ENCODE peak calls at places on chromosomes 16 and 17, in ten cellular contexts. One of them, this sample, is unnamed.

GRCh38 chr16:27967169-27967568 is 96.3 kb downstream of the GSG1L start:
- DNase-seq in NCI-H748 treated with DMSO at 0.1 percent for 48 hours: no peak
- DNase-seq in fibroblast of villous mesenchyme: no peak
- DNase-seq in stimulated activated CD4-positive, alpha-beta T cell treated with anti-CD3 and anti-CD28 coated beads, Interleukin-4, amount 100 ng/mL, for 24 hours: no peak
- DNase-seq in germinal center: no peak
- DNase-seq in activated CD8-positive, alpha-beta memory T cell treated with anti-CD3 and anti-CD28 coated beads for 1 hour: no peak
- DNase-seq in GF-D8: no peak
- DNase-seq in stimulated activated effector memory CD8-positive, alpha-beta T cell treated with anti-CD3 and anti-CD28 coated beads, Interleukin-12 subunit alpha, Interleukin-12 subunit beta, amount 100 ng/mL, for 72 hours: no peak
- DNase-seq in A172: no peak
- DNase-seq in CD8-positive, alpha-beta memory T cell: no peak
- DNase-seq in this sample: no peak

GRCh38 chr17:45857977-45858708 is 13.5 kb downstream of the SPPL2C start:
- DNase-seq in germinal center: no peak
- DNase-seq in stimulated activated CD4-positive, alpha-beta T cell treated with anti-CD3 and anti-CD28 coated beads, Interleukin-4, amount 100 ng/mL, for 24 hours: no peak
- DNase-seq in activated CD8-positive, alpha-beta memory T cell treated with anti-CD3 and anti-CD28 coated beads for 1 hour: no peak
- DNase-seq in GF-D8: no peak
- DNase-seq in fibroblast of villous mesenchyme: peak
- DNase-seq in stimulated activated effector memory CD8-positive, alpha-beta T cell treated with anti-CD3 and anti-CD28 coated beads, Interleukin-12 subunit alpha, Interleukin-12 subunit beta, amount 100 ng/mL, for 72 hours: no peak
- DNase-seq in NCI-H748 treated with DMSO at 0.1 percent for 48 hours: no peak
- DNase-seq in A172: peak
- DNase-seq in CD8-positive, alpha-beta memory T cell: no peak
- DNase-seq in this sample: no peak

GRCh38 chr17:74325743-74326379 is at the start of gene KIF19:
- DNase-seq in CD8-positive, alpha-beta memory T cell: peak
- DNase-seq in activated CD8-positive, alpha-beta memory T cell treated with anti-CD3 and anti-CD28 coated beads for 1 hour: peak
- DNase-seq in stimulated activated CD4-positive, alpha-beta T cell treated with anti-CD3 and anti-CD28 coated beads, Interleukin-4, amount 100 ng/mL, for 24 hours: peak
- DNase-seq in GF-D8: no peak
- DNase-seq in stimulated activated effector memory CD8-positive, alpha-beta T cell treated with anti-CD3 and anti-CD28 coated beads, Interleukin-12 subunit alpha, Interleukin-12 subunit beta, amount 100 ng/mL, for 72 hours: peak
- DNase-seq in germinal center: peak
- DNase-seq in fibroblast of villous mesenchyme: no peak
- DNase-seq in NCI-H748 treated with DMSO at 0.1 percent for 48 hours: no peak
- DNase-seq in A172: no peak
- DNase-seq in this sample: peak

GRCh38 chr17:28053044-28053670 is 10.7 kb downstream of the NLK start:
- DNase-seq in activated CD8-positive, alpha-beta memory T cell treated with anti-CD3 and anti-CD28 coated beads for 1 hour: no peak
- DNase-seq in stimulated activated effector memory CD8-positive, alpha-beta T cell treated with anti-CD3 and anti-CD28 coated beads, Interleukin-12 subunit alpha, Interleukin-12 subunit beta, amount 100 ng/mL, for 72 hours: no peak
- DNase-seq in germinal center: no peak
- DNase-seq in stimulated activated CD4-positive, alpha-beta T cell treated with anti-CD3 and anti-CD28 coated beads, Interleukin-4, amount 100 ng/mL, for 24 hours: no peak
- DNase-seq in NCI-H748 treated with DMSO at 0.1 percent for 48 hours: no peak
- DNase-seq in CD8-positive, alpha-beta memory T cell: no peak
- DNase-seq in fibroblast of villous mesenchyme: no peak
- DNase-seq in A172: no peak
- DNase-seq in GF-D8: no peak
- DNase-seq in this sample: no peak

GRCh38 chr16:17633146-17633966 is 162.6 kb upstream of the XYLT1 start:
- DNase-seq in stimulated activated effector memory CD8-positive, alpha-beta T cell treated with anti-CD3 and anti-CD28 coated beads, Interleukin-12 subunit alpha, Interleukin-12 subunit beta, amount 100 ng/mL, for 72 hours: no peak
- DNase-seq in activated CD8-positive, alpha-beta memory T cell treated with anti-CD3 and anti-CD28 coated beads for 1 hour: no peak
- DNase-seq in fibroblast of villous mesenchyme: no peak
- DNase-seq in A172: no peak
- DNase-seq in NCI-H748 treated with DMSO at 0.1 percent for 48 hours: no peak
- DNase-seq in stimulated activated CD4-positive, alpha-beta T cell treated with anti-CD3 and anti-CD28 coated beads, Interleukin-4, amount 100 ng/mL, for 24 hours: no peak
- DNase-seq in CD8-positive, alpha-beta memory T cell: no peak
- DNase-seq in GF-D8: no peak
- DNase-seq in germinal center: no peak
- DNase-seq in this sample: no peak

GRCh38 chr16:27690604-27691003 is 140.7 kb downstream of the KATNIP start:
- DNase-seq in CD8-positive, alpha-beta memory T cell: no peak
- DNase-seq in fibroblast of villous mesenchyme: peak
- DNase-seq in stimulated activated CD4-positive, alpha-beta T cell treated with anti-CD3 and anti-CD28 coated beads, Interleukin-4, amount 100 ng/mL, for 24 hours: no peak
- DNase-seq in A172: peak
- DNase-seq in germinal center: peak
- DNase-seq in activated CD8-positive, alpha-beta memory T cell treated with anti-CD3 and anti-CD28 coated beads for 1 hour: no peak
- DNase-seq in GF-D8: no peak
- DNase-seq in NCI-H748 treated with DMSO at 0.1 percent for 48 hours: no peak
- DNase-seq in stimulated activated effector memory CD8-positive, alpha-beta T cell treated with anti-CD3 and anti-CD28 coated beads, Interleukin-12 subunit alpha, Interleukin-12 subunit beta, amount 100 ng/mL, for 72 hours: peak
- DNase-seq in this sample: no peak

GRCh38 chr17:64319531-64319930 is 56.5 kb upstream of the TEX2 start:
- DNase-seq in germinal center: no peak
- DNase-seq in activated CD8-positive, alpha-beta memory T cell treated with anti-CD3 and anti-CD28 coated beads for 1 hour: no peak
- DNase-seq in CD8-positive, alpha-beta memory T cell: no peak
- DNase-seq in stimulated activated CD4-positive, alpha-beta T cell treated with anti-CD3 and anti-CD28 coated beads, Interleukin-4, amount 100 ng/mL, for 24 hours: no peak
- DNase-seq in GF-D8: no peak
- DNase-seq in stimulated activated effector memory CD8-positive, alpha-beta T cell treated with anti-CD3 and anti-CD28 coated beads, Interleukin-12 subunit alpha, Interleukin-12 subunit beta, amount 100 ng/mL, for 72 hours: no peak
- DNase-seq in A172: no peak
- DNase-seq in NCI-H748 treated with DMSO at 0.1 percent for 48 hours: no peak
- DNase-seq in fibroblast of villous mesenchyme: no peak
- DNase-seq in this sample: no peak

GRCh38 chr16:48123104-48123788 is 32.5 kb downstream of the ABCC12 start:
- DNase-seq in GF-D8: no peak
- DNase-seq in stimulated activated CD4-positive, alpha-beta T cell treated with anti-CD3 and anti-CD28 coated beads, Interleukin-4, amount 100 ng/mL, for 24 hours: peak
- DNase-seq in NCI-H748 treated with DMSO at 0.1 percent for 48 hours: no peak
- DNase-seq in A172: peak
- DNase-seq in germinal center: no peak
- DNase-seq in CD8-positive, alpha-beta memory T cell: no peak
- DNase-seq in fibroblast of villous mesenchyme: peak
- DNase-seq in stimulated activated effector memory CD8-positive, alpha-beta T cell treated with anti-CD3 and anti-CD28 coated beads, Interleukin-12 subunit alpha, Interleukin-12 subunit beta, amount 100 ng/mL, for 72 hours: peak
- DNase-seq in activated CD8-positive, alpha-beta memory T cell treated with anti-CD3 and anti-CD28 coated beads for 1 hour: no peak
- DNase-seq in this sample: no peak

GRCh38 chr17:77320501-77321256 is 179.9 kb downstream of the SEC14L1 start:
- DNase-seq in germinal center: peak
- DNase-seq in fibroblast of villous mesenchyme: peak
- DNase-seq in stimulated activated CD4-positive, alpha-beta T cell treated with anti-CD3 and anti-CD28 coated beads, Interleukin-4, amount 100 ng/mL, for 24 hours: no peak
- DNase-seq in stimulated activated effector memory CD8-positive, alpha-beta T cell treated with anti-CD3 and anti-CD28 coated beads, Interleukin-12 subunit alpha, Interleukin-12 subunit beta, amount 100 ng/mL, for 72 hours: no peak
- DNase-seq in NCI-H748 treated with DMSO at 0.1 percent for 48 hours: no peak
- DNase-seq in activated CD8-positive, alpha-beta memory T cell treated with anti-CD3 and anti-CD28 coated beads for 1 hour: no peak
- DNase-seq in A172: peak
- DNase-seq in GF-D8: peak
- DNase-seq in CD8-positive, alpha-beta memory T cell: peak
- DNase-seq in this sample: no peak

GRCh38 chr17:1808649-1809048 is 21.1 kb downstream of the SMYD4 start:
- DNase-seq in NCI-H748 treated with DMSO at 0.1 percent for 48 hours: no peak
- DNase-seq in germinal center: no peak
- DNase-seq in A172: no peak
- DNase-seq in stimulated activated effector memory CD8-positive, alpha-beta T cell treated with anti-CD3 and anti-CD28 coated beads, Interleukin-12 subunit alpha, Interleukin-12 subunit beta, amount 100 ng/mL, for 72 hours: no peak
- DNase-seq in CD8-positive, alpha-beta memory T cell: no peak
- DNase-seq in GF-D8: no peak
- DNase-seq in fibroblast of villous mesenchyme: no peak
- DNase-seq in stimulated activated CD4-positive, alpha-beta T cell treated with anti-CD3 and anti-CD28 coated beads, Interleukin-4, amount 100 ng/mL, for 24 hours: no peak
- DNase-seq in activated CD8-positive, alpha-beta memory T cell treated with anti-CD3 and anti-CD28 coated beads for 1 hour: no peak
- DNase-seq in this sample: no peak

GRCh38 chr16:27646811-27647210 is 96.9 kb downstream of the KATNIP start:
- DNase-seq in NCI-H748 treated with DMSO at 0.1 percent for 48 hours: no peak
- DNase-seq in GF-D8: no peak
- DNase-seq in A172: no peak
- DNase-seq in CD8-positive, alpha-beta memory T cell: no peak
- DNase-seq in stimulated activated CD4-positive, alpha-beta T cell treated with anti-CD3 and anti-CD28 coated beads, Interleukin-4, amount 100 ng/mL, for 24 hours: no peak
- DNase-seq in stimulated activated effector memory CD8-positive, alpha-beta T cell treated with anti-CD3 and anti-CD28 coated beads, Interleukin-12 subunit alpha, Interleukin-12 subunit beta, amount 100 ng/mL, for 72 hours: no peak
- DNase-seq in germinal center: no peak
- DNase-seq in fibroblast of villous mesenchyme: no peak
- DNase-seq in activated CD8-positive, alpha-beta memory T cell treated with anti-CD3 and anti-CD28 coated beads for 1 hour: no peak
- DNase-seq in this sample: no peak

This sample was measured in naive thymus-derived CD4-positive, alpha-beta T cell.